ENCODE peak calls at places on chromosomes 5 and 9, in nine cellular contexts. S is CD4-positive, alpha-beta T cell; Z is fibroblast of villous mesenchyme; L is AG04450; D is stimulated activated naive CD8-positive, alpha-beta T cell treated with anti-CD3 and anti-CD28 coated beads, Interleukin-15, Interleukin-2, amounts not matched to agents 100 U/mL and 50 U/mL, for 24 hours; I is BJ; A is M059J; X is T follicular helper cell; H is HuH-7.5. G is an unnamed sample.

GRCh38 chr5:3325811-3326568 is 269.6 kb upstream of the IRX1 start:
- DNase-seq in S (no peak), Z (no peak), L (no peak), D (no peak), I (no peak), A (no peak), X (no peak), H (no peak), G (no peak)

GRCh38 chr9:127746959-127747569 is 12.0 kb upstream of the TOR2A start:
- DNase-seq in S (peak), Z (no peak), L (no peak), D (peak), I (no peak), A (no peak), X (no peak), H (no peak), G (peak)

GRCh38 chr9:116490321-116490720 is 196.8 kb upstream of the TRIM32 start:
- DNase-seq in S (no peak), Z (no peak), L (no peak), D (no peak), I (no peak), A (peak), X (no peak), H (no peak), G (no peak)

GRCh38 chr9:109817146-109817845 is 37.3 kb downstream of the PALM2AKAP2 start:
- DNase-seq in S (no peak), Z (peak), L (no peak), D (no peak), I (no peak), A (peak), X (no peak), H (no peak), G (no peak)

GRCh38 chr5:6676702-6677101 is 36.5 kb upstream of the TENT4A start:
- DNase-seq in S (no peak), Z (no peak), L (no peak), D (no peak), I (no peak), A (peak), X (no peak), H (no peak), G (no peak)

GRCh38 chr5:167614294-167615104 is 676.9 kb upstream of the WWC1 start:
- DNase-seq in S (no peak), Z (peak), L (no peak), D (no peak), I (no peak), A (no peak), X (no peak), H (no peak), G (no peak)

GRCh38 chr9:128846680-128847030 is 17.1 kb upstream of the SPOUT1 start:
- DNase-seq in S (no peak), Z (no peak), L (no peak), D (no peak), I (no peak), A (no peak), X (no peak), H (no peak), G (no peak)

GRCh38 chr5:1511037-1511436 is 12.7 kb downstream of the LPCAT1 start:
- DNase-seq in S (no peak), Z (no peak), L (no peak), D (peak), I (no peak), A (no peak), X (no peak), H (no peak), G (no peak)

GRCh38 chr9:103397868-103398600 is 402.9 kb downstream of the CYLC2 start:
- DNase-seq in S (peak), Z (peak), L (no peak), D (peak), I (no peak), A (peak), X (no peak), H (peak), G (peak)

GRCh38 chr9:114400219-114400618 is 12.4 kb upstream of the AKNA start:
- DNase-seq in S (no peak), Z (no peak), L (no peak), D (no peak), I (no peak), A (peak), X (no peak), H (no peak), G (no peak)

GRCh38 chr9:96604005-96604320 is 15.7 kb downstream of the CDC14B start:
- DNase-seq in S (no peak), Z (peak), L (no peak), D (no peak), I (no peak), A (peak), X (no peak), H (no peak), G (no peak)

GRCh38 chr5:81216152-81216551 is 17.0 kb upstream of the CKMT2 start:
- DNase-seq in S (no peak), Z (no peak), L (no peak), D (no peak), I (no peak), A (no peak), X (no peak), H (no peak), G (no peak)

GRCh38 chr9:79053613-79054012 is 518.2 kb upstream of the TLE4 start:
- DNase-seq in S (no peak), Z (no peak), L (no peak), D (no peak), I (no peak), A (peak), X (no peak), H (no peak), G (no peak)

GRCh38 chr9:16230731-16231130 is 639.7 kb downstream of the BNC2 start:
- DNase-seq in S (no peak), Z (no peak), L (no peak), D (no peak), I (no peak), A (no peak), X (no peak), H (no peak), G (no peak)

GRCh38 chr9:4465910-4466309 is 24.4 kb upstream of the SLC1A1 start:
- DNase-seq in S (no peak), Z (no peak), L (no peak), D (no peak), I (no peak), A (no peak), X (no peak), H (no peak), G (no peak)

GRCh38 chr5:34586117-34586885 is 69.8 kb upstream of the RAI14 start:
- DNase-seq in S (no peak), Z (peak), L (peak), D (no peak), I (no peak), A (peak), X (no peak), H (peak), G (no peak)

GRCh38 chr9:16645970-16646369 is 224.5 kb downstream of the BNC2 start:
- DNase-seq in S (no peak), Z (peak), L (no peak), D (no peak), I (no peak), A (peak), X (no peak), H (no peak), G (no peak)

GRCh38 chr5:176882566-176882900 is 16.6 kb downstream of the HK3 start:
- DNase-seq in S (no peak), Z (no peak), L (no peak), D (no peak), I (no peak), A (no peak), X (no peak), H (no peak), G (no peak)

GRCh38 chr5:40569549-40570270 is 110.0 kb upstream of the PTGER4 start:
- DNase-seq in S (no peak), Z (peak), L (no peak), D (no peak), I (no peak), A (no peak), X (no peak), H (no peak), G (no peak)

GRCh38 chr9:93667006-93667405 is 90.6 kb downstream of the PHF2 start:
- DNase-seq in S (no peak), Z (no peak), L (no peak), D (no peak), I (no peak), A (no peak), X (no peak), H (no peak), G (peak)

GRCh38 chr5:90418214-90418613 is 8.7 kb upstream of the CETN3 start:
- DNase-seq in S (no peak), Z (no peak), L (no peak), D (no peak), I (no peak), A (no peak), X (no peak), H (no peak), G (no peak)

GRCh38 chr5:168292783-168293696 is 1.6 kb downstream of the WWC1 start:
- DNase-seq in S (no peak), Z (no peak), L (no peak), D (no peak), I (no peak), A (no peak), X (no peak), H (no peak), G (no peak)

GRCh38 chr9:34496149-34496712 is 26.6 kb downstream of the ENHO start:
- DNase-seq in S (no peak), Z (no peak), L (no peak), D (no peak), I (no peak), A (peak), X (no peak), H (no peak), G (no peak)

GRCh38 chr9:89350988-89351557 is 32.8 kb downstream of the SECISBP2 start:
- DNase-seq in S (no peak), Z (no peak), L (no peak), D (no peak), I (no peak), A (no peak), X (no peak), H (no peak), G (no peak)

GRCh38 chr5:154115314-154115713 is 75.2 kb upstream of the GALNT10 start:
- DNase-seq in S (no peak), Z (no peak), L (no peak), D (no peak), I (no peak), A (no peak), X (no peak), H (no peak), G (no peak)

GRCh38 chr5:117881426-117882230 is 1106.7 kb downstream of the DTWD2 start:
- DNase-seq in S (no peak), Z (no peak), L (no peak), D (no peak), I (no peak), A (no peak), X (no peak), H (no peak), G (no peak)

GRCh38 chr9:126822278-126822677 is 17.4 kb downstream of the ZBTB43 start:
- DNase-seq in S (no peak), Z (no peak), L (no peak), D (no peak), I (no peak), A (no peak), X (no peak), H (no peak), G (no peak)

G was measured in naive thymus-derived CD8-positive, alpha-beta T cell.